ENCODE peak calls at places on chromosomes 4 and X, in seven cellular contexts. One of them, this sample, is unnamed.

GRCh38 chr4:189845145-189845846 is 95.4 kb upstream of the FRG1 start:
- DNase-seq in A549: no peak
- DNase-seq in tibial nerve: no peak
- DNase-seq in esophagus squamous epithelium: no peak
- DNase-seq in upper lobe of right lung: no peak
- DNase-seq in endodermal cell: no peak
- DNase-seq in H9: no peak
- DNase-seq in this sample: no peak

GRCh38 chr4:38670939-38671593 is 7.1 kb downstream of the KLF3 start:
- DNase-seq in esophagus squamous epithelium: no peak
- DNase-seq in tibial nerve: no peak
- DNase-seq in H9: no peak
- DNase-seq in upper lobe of right lung: no peak
- DNase-seq in endodermal cell: peak; percentile 44
- DNase-seq in A549: no peak
- DNase-seq in this sample: no peak

GRCh38 chrX:84362184-84362838 is 139.9 kb downstream of the HDX start:
- DNase-seq in H9: no peak
- DNase-seq in esophagus squamous epithelium: no peak
- DNase-seq in tibial nerve: no peak
- DNase-seq in upper lobe of right lung: no peak
- DNase-seq in A549: no peak
- DNase-seq in endodermal cell: no peak
- DNase-seq in this sample: no peak

GRCh38 chr4:60812811-60813210 is 387.3 kb upstream of the ADGRL3 start:
- DNase-seq in upper lobe of right lung: no peak
- DNase-seq in esophagus squamous epithelium: no peak
- DNase-seq in H9: no peak
- DNase-seq in endodermal cell: no peak
- DNase-seq in tibial nerve: no peak
- DNase-seq in A549: no peak
- DNase-seq in this sample: no peak

GRCh38 chr4:161629694-161630441 is 533.9 kb downstream of the FSTL5 start:
- DNase-seq in A549: no peak
- DNase-seq in esophagus squamous epithelium: no peak
- DNase-seq in H9: no peak
- DNase-seq in endodermal cell: no peak
- DNase-seq in tibial nerve: no peak
- DNase-seq in upper lobe of right lung: no peak
- DNase-seq in this sample: no peak

GRCh38 chr4:122305853-122306252 is 73.0 kb upstream of the ADAD1 start:
- DNase-seq in esophagus squamous epithelium: no peak
- DNase-seq in tibial nerve: no peak
- DNase-seq in upper lobe of right lung: no peak
- DNase-seq in A549: no peak
- DNase-seq in endodermal cell: no peak
- DNase-seq in H9: no peak
- DNase-seq in this sample: no peak

GRCh38 chr4:90570615-90571014 is 443.4 kb downstream of the CCSER1 start:
- DNase-seq in endodermal cell: no peak
- DNase-seq in esophagus squamous epithelium: no peak
- DNase-seq in upper lobe of right lung: no peak
- DNase-seq in A549: no peak
- DNase-seq in H9: no peak
- DNase-seq in tibial nerve: no peak
- DNase-seq in this sample: no peak

GRCh38 chr4:140635606-140636005 is 66.8 kb upstream of the UCP1 start:
- DNase-seq in A549: peak; percentile 14
- DNase-seq in upper lobe of right lung: peak; percentile 73
- DNase-seq in H9: peak; percentile 44
- DNase-seq in endodermal cell: peak; percentile 78
- DNase-seq in esophagus squamous epithelium: no peak
- DNase-seq in tibial nerve: no peak
- DNase-seq in this sample: no peak

GRCh38 chrX:82218361-82218760 is 1016.5 kb downstream of the SH3BGRL start:
- DNase-seq in upper lobe of right lung: no peak
- DNase-seq in A549: peak; percentile 39
- DNase-seq in tibial nerve: no peak
- DNase-seq in esophagus squamous epithelium: no peak
- DNase-seq in endodermal cell: peak; percentile 43
- DNase-seq in H9: no peak
- DNase-seq in this sample: no peak

GRCh38 chr4:65623509-65623908 is 46.8 kb downstream of the EPHA5 start:
- DNase-seq in esophagus squamous epithelium: no peak
- DNase-seq in H9: no peak
- DNase-seq in A549: peak; percentile 13
- DNase-seq in endodermal cell: no peak
- DNase-seq in tibial nerve: no peak
- DNase-seq in upper lobe of right lung: no peak
- DNase-seq in this sample: no peak

GRCh38 chr4:2186133-2186864 is 55.6 kb downstream of the HAUS3 start:
- DNase-seq in esophagus squamous epithelium: no peak
- DNase-seq in H9: peak; percentile 68
- DNase-seq in tibial nerve: no peak
- DNase-seq in A549: peak; percentile 33
- DNase-seq in endodermal cell: peak; percentile 83
- DNase-seq in upper lobe of right lung: no peak
- DNase-seq in this sample: no peak

GRCh38 chrX:118702741-118703140 is 24.7 kb upstream of the IL13RA1 start:
- DNase-seq in H9: no peak
- DNase-seq in endodermal cell: no peak
- DNase-seq in upper lobe of right lung: no peak
- DNase-seq in tibial nerve: no peak
- DNase-seq in esophagus squamous epithelium: no peak
- DNase-seq in A549: no peak
- DNase-seq in this sample: no peak

GRCh38 chrX:121236040-121236439 is 188.6 kb downstream of the GLUD2 start:
- DNase-seq in endodermal cell: no peak
- DNase-seq in esophagus squamous epithelium: no peak
- DNase-seq in H9: no peak
- DNase-seq in upper lobe of right lung: no peak
- DNase-seq in A549: no peak
- DNase-seq in tibial nerve: no peak
- DNase-seq in this sample: no peak

DNA sequence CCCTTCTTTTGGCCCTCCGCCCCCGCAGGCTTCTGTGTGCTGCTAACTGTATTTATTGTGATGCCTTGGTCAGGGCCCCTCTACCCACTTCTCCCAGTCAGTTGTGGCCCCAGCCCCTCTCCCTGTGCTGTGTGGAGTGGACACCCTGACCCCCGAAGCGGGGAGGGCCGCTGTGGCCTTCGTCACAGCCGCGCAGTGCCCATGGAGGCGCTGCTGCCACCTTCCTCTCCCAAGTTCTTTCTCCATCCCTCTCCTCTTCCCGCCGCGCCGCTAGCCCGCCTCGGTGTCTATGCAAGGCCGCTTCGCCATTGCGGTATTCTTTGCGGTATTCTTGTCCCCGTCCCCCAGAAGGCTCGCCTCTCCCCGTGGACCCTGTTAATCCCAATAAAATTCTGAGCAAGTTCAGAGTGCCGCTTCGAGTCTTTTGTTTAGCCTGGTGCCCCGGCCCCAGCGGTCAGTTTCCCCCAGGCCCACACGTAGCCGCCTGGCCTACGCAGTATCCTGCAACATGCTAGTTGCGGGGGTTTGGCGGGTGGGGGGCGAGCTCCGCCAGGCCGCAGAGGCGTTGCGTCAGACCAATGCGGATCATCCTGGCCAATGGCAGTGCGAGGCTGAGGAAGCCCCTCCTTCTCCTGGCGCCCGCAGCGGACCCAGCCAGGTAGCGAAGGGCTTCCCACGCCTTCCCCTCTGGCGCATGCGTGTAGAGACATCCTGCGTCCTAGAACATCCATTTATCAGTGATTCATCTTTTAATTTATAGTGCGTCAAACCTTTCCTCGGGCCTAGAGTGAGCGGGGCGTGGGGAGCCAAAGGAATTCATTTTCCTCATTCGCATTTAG is 5.6 kb upstream of the KANTR start:
- DNase-seq in endodermal cell: peak; percentile 92
- DNase-seq in upper lobe of right lung: peak; percentile 88
- DNase-seq in esophagus squamous epithelium: no peak
- DNase-seq in A549: peak; percentile 66
- DNase-seq in tibial nerve: peak; percentile 54
- DNase-seq in H9: peak; percentile 88
- DNase-seq in this sample: peak; percentile 66
- H3K27ac ChIP-seq in endodermal cell: peak overlapping the region; percentile 66
- H3K27ac ChIP-seq in upper lobe of right lung: peak overlapping the region; percentile 82
- H3K27ac ChIP-seq in esophagus squamous epithelium: peak overlapping the region; percentile 82
- H3K27ac ChIP-seq in A549: peak overlapping the region; percentile 44
- H3K27ac ChIP-seq in tibial nerve: peak overlapping the region; percentile 79
- H3K27ac ChIP-seq in H9: no peak overlapping the region
- H3K27ac ChIP-seq in this sample: peak overlapping the region; percentile 89

GRCh38 chrX:25020391-25021131 is 4.8 kb upstream of the ARX start:
- DNase-seq in A549: no peak
- DNase-seq in endodermal cell: peak; percentile 94
- DNase-seq in upper lobe of right lung: no peak
- DNase-seq in H9: peak; percentile 83
- DNase-seq in tibial nerve: no peak
- DNase-seq in esophagus squamous epithelium: no peak
- DNase-seq in this sample: no peak
- TF ChIP-seq CTCF in A549: peak; percentile 84
- TF ChIP-seq CTCF in endodermal cell: peak; percentile 100
- TF ChIP-seq CTCF in upper lobe of right lung: peak; percentile 37
- TF ChIP-seq CTCF in H9: peak; percentile 100
- TF ChIP-seq CTCF in tibial nerve: peak; percentile 21
- TF ChIP-seq CTCF in esophagus squamous epithelium: no peak
- TF ChIP-seq CTCF in this sample: peak; percentile 40

GRCh38 chr4:113077611-113078010 is 28.2 kb downstream of the ANK2 start:
- DNase-seq in upper lobe of right lung: no peak
- DNase-seq in esophagus squamous epithelium: no peak
- DNase-seq in H9: no peak
- DNase-seq in tibial nerve: no peak
- DNase-seq in A549: no peak
- DNase-seq in endodermal cell: no peak
- DNase-seq in this sample: no peak

GRCh38 chr4:113069212-113069892 is 19.9 kb downstream of the ANK2 start:
- DNase-seq in H9: no peak
- DNase-seq in endodermal cell: no peak
- DNase-seq in tibial nerve: no peak
- DNase-seq in esophagus squamous epithelium: no peak
- DNase-seq in upper lobe of right lung: no peak
- DNase-seq in A549: peak; percentile 2
- DNase-seq in this sample: no peak

GRCh38 chr4:113070755-113071154 is 21.3 kb downstream of the ANK2 start:
- DNase-seq in upper lobe of right lung: no peak
- DNase-seq in A549: no peak
- DNase-seq in endodermal cell: no peak
- DNase-seq in H9: no peak
- DNase-seq in esophagus squamous epithelium: no peak
- DNase-seq in tibial nerve: no peak
- DNase-seq in this sample: no peak

GRCh38 chr4:113071811-113072210 is 22.4 kb downstream of the ANK2 start:
- DNase-seq in endodermal cell: no peak
- DNase-seq in tibial nerve: no peak
- DNase-seq in H9: no peak
- DNase-seq in esophagus squamous epithelium: no peak
- DNase-seq in A549: no peak
- DNase-seq in upper lobe of right lung: no peak
- DNase-seq in this sample: no peak

GRCh38 chr4:113073614-113074013 is 24.2 kb downstream of the ANK2 start:
- DNase-seq in esophagus squamous epithelium: no peak
- DNase-seq in A549: no peak
- DNase-seq in tibial nerve: no peak
- DNase-seq in upper lobe of right lung: no peak
- DNase-seq in endodermal cell: no peak
- DNase-seq in H9: no peak
- DNase-seq in this sample: no peak
- H3K27ac ChIP-seq in esophagus squamous epithelium: no peak overlapping the region
- H3K27ac ChIP-seq in A549: no peak overlapping the region
- H3K27ac ChIP-seq in tibial nerve: no peak overlapping the region
- H3K27ac ChIP-seq in upper lobe of right lung: no peak overlapping the region
- H3K27ac ChIP-seq in endodermal cell: no peak overlapping the region
- H3K27ac ChIP-seq in H9: no peak overlapping the region
- H3K27ac ChIP-seq in this sample: no peak overlapping the region

DNA sequence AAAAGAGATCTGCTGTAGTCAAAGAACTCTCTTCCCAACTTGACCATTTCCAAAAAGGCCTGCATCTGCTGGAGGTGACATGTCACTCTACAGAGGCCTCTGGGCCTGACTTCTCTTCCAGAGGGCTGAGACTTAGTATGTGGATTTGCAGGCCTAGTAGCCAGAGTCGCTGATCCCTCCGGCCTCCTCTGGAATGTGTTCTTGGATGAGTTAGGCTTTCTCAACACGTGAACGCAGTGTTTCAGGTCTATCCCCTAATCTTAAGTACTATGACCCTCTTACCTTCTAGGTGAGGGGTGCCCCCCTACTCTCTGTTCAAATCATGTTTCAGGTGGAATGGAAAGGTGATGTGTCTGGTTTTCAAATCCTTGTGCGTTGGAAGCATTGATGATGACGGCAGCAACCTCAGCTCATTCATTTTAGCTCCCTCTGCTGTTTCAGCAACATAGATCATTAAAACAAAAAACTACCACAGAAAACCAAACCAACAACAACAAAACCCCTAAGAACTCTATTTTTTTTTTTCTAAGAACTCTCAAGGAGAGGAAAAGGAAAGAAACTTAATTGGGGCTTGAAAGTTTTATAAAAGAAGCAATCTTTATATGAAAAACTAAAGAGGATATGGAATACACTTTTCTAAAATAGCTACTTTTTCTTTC is 56.4 kb downstream of the RWDD4 start:
- DNase-seq in H9: no peak
- DNase-seq in upper lobe of right lung: no peak
- DNase-seq in endodermal cell: peak; percentile 64
- DNase-seq in A549: peak; percentile 14
- DNase-seq in esophagus squamous epithelium: no peak
- DNase-seq in tibial nerve: no peak
- DNase-seq in this sample: no peak
- TF ChIP-seq CTCF in H9: peak; percentile 55
- TF ChIP-seq CTCF in upper lobe of right lung: peak; percentile 36
- TF ChIP-seq CTCF in endodermal cell: peak; percentile 63
- TF ChIP-seq CTCF in A549: peak; percentile 37
- TF ChIP-seq CTCF in esophagus squamous epithelium: peak; percentile 34
- TF ChIP-seq CTCF in tibial nerve: peak; percentile 18
- TF ChIP-seq CTCF in this sample: peak; percentile 13

DNA sequence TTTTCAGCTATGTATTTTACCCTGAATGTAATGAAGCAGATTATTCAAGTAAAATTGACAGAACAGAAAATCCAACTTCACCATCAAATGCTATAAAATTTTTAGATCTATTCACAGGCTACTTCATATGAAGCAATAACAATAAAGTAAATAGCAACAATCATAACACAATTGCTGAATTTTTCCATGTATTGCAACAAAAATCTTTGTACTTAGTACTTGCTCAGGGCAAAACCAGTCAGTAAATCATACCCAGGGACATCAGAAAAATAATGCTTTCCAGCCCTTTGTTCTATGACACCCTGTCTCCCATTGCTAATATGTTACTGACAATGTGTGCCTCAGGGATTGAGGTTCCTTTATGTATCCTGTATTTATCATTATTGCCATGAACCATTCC is 15.5 kb downstream of the TNIP3 start:
- DNase-seq in upper lobe of right lung: no peak
- DNase-seq in endodermal cell: no peak
- DNase-seq in A549: no peak
- DNase-seq in tibial nerve: no peak
- DNase-seq in esophagus squamous epithelium: no peak
- DNase-seq in H9: no peak
- DNase-seq in this sample: no peak
- H3K27ac ChIP-seq in upper lobe of right lung: no peak overlapping the region
- H3K27ac ChIP-seq in endodermal cell: no peak overlapping the region
- H3K27ac ChIP-seq in A549: no peak overlapping the region
- H3K27ac ChIP-seq in tibial nerve: no peak overlapping the region
- H3K27ac ChIP-seq in esophagus squamous epithelium: no peak overlapping the region
- H3K27ac ChIP-seq in H9: no peak overlapping the region
- H3K27ac ChIP-seq in this sample: no peak overlapping the region

GRCh38 chrX:3690140-3690539 is 23.3 kb downstream of the PRKX start:
- DNase-seq in A549: no peak
- DNase-seq in upper lobe of right lung: no peak
- DNase-seq in esophagus squamous epithelium: no peak
- DNase-seq in H9: no peak
- DNase-seq in endodermal cell: no peak
- DNase-seq in tibial nerve: no peak
- DNase-seq in this sample: no peak
- TF ChIP-seq CTCF in A549: no peak
- TF ChIP-seq CTCF in upper lobe of right lung: no peak
- TF ChIP-seq CTCF in esophagus squamous epithelium: no peak
- TF ChIP-seq CTCF in H9: no peak
- TF ChIP-seq CTCF in endodermal cell: no peak
- TF ChIP-seq CTCF in tibial nerve: no peak
- TF ChIP-seq CTCF in this sample: no peak

This sample was measured in CD4-positive, alpha-beta T cell.